ENCODE peak calls at places on chromosomes 12 and 14, in ten cellular contexts. F is WERI-Rb-1, K is H9, B is upper lobe of left lung, Q is A549, X is aorta, N is neuronal stem cell, J is ovary, D is foreskin keratinocyte, P is transverse colon. E is an unnamed sample.

GRCh38 chr12:87270894-87271293 is 758.3 kb downstream of the C12orf50 start:
- DNase-seq in K (no peak), P (no peak), N (peak; percentile 29), D (peak; percentile 21), X (no peak), B (no peak), J (no peak), F (no peak), Q (no peak), E (no peak)

GRCh38 chr12:95216704-95217376 is 427 bp downstream of the FGD6 start:
- DNase-seq in D (peak; percentile 53), B (no peak), P (no peak), K (no peak), X (no peak), N (no peak), Q (peak; percentile 35), J (no peak), F (no peak), E (no peak)

GRCh38 chr12:132489078-132489601 is 811 bp upstream of the FBRSL1 start:
- DNase-seq in P (peak; percentile 68), K (no peak), J (peak; percentile 68), N (peak; percentile 21), D (no peak), X (no peak), F (no peak), B (peak; percentile 58), Q (no peak), E (peak; percentile 80)

GRCh38 chr14:59464651-59465569 is at the start of gene GPR135:
- DNase-seq in N (peak; percentile 70), B (peak; percentile 67), K (peak; percentile 75), P (peak; percentile 72), D (peak; percentile 31), F (peak; percentile 77), X (peak; percentile 92), Q (no peak), J (peak; percentile 76), E (peak; percentile 67)

GRCh38 chr12:47990351-47991105 is 13.7 kb downstream of the COL2A1 start:
- DNase-seq in J (no peak), K (no peak), F (no peak), P (no peak), B (no peak), Q (no peak), X (peak; percentile 16), D (no peak), N (no peak), E (peak; percentile 70)

GRCh38 chr12:4120316-4120920 is 153.1 kb upstream of the CCND2 start:
- DNase-seq in K (no peak), P (no peak), N (no peak), B (no peak), Q (no peak), D (no peak), J (no peak), F (no peak), X (no peak), E (no peak)

GRCh38 chr14:90820958-90821357 is 4.7 kb upstream of the TTC7B start:
- DNase-seq in P (peak; percentile 27), B (no peak), N (no peak), D (peak; percentile 85), X (no peak), K (no peak), Q (no peak), J (no peak), F (no peak), E (peak; percentile 54)

GRCh38 chr12:7129647-7130536 is at the start of gene CLSTN3:
- DNase-seq in P (peak; percentile 76), B (peak; percentile 86), Q (no peak), K (peak; percentile 96), J (peak; percentile 93), D (peak; percentile 55), F (peak; percentile 91), N (peak; percentile 83), X (peak; percentile 96), E (peak; percentile 82)

GRCh38 chr14:55427439-55427838 is 13.0 kb downstream of the TBPL2 start:
- DNase-seq in D (peak; percentile 90), B (no peak), Q (no peak), X (no peak), N (no peak), P (no peak), J (no peak), K (no peak), F (no peak), E (no peak)

GRCh38 chr14:95322646-95323045 is 2.9 kb upstream of the CLMN start:
- DNase-seq in Q (no peak), D (peak; percentile 89), X (no peak), J (no peak), K (no peak), F (no peak), N (no peak), P (no peak), B (no peak), E (no peak)

GRCh38 chr12:1457901-1458300 is 136.5 kb downstream of the FBXL14 start:
- DNase-seq in D (peak; percentile 69), X (peak; percentile 89), Q (no peak), F (no peak), K (no peak), N (no peak), B (no peak), P (no peak), J (no peak), E (no peak)

DNA sequence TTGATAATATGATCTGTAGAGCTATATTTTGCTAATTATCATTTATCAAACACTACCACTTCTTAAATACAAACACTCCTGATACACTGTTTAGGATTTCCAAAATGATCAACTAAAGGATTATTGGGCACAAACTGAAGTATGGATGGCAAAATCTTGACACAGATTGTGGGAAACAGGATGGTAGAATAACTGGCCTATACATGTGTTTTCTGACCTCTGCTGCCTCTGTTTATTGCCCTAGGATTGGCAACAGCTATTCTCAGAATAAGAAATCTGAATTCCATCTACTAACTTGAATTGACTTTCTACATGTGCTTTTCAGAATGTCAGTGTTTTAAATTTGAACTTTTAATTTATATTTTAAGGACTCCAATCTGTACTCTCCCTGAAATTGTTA is 209.1 kb downstream of the MED13L start:
- DNase-seq in F (no peak), D (no peak), B (no peak), J (no peak), Q (no peak), N (no peak), P (no peak), X (no peak), K (no peak), E (no peak)
- H3K27ac ChIP-seq in F (no peak overlapping the region), D (no peak overlapping the region), B (no peak overlapping the region), J (no peak overlapping the region), Q (no peak overlapping the region), N (no peak overlapping the region), P (no peak overlapping the region), X (no peak overlapping the region), K (no peak overlapping the region), E (no peak overlapping the region)

DNA sequence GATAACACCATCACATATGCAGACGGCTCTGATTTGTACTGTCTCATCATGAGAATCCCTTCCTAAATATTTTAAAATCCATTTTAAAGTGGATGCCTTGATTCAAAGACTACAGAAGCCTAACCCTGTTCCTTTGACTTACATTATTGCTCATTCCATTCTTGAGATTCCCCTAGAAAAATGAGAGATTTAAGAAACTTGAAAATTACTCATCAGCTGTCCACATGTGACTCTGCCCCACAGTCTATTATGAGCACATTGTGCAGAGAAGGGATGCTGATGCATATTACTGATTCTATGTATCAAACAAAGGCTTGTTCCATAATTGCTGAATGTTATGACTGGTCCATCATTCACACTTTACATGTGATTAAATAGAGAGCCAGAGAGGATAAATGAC is 344.1 kb downstream of the NPAS3 start:
- DNase-seq in N (no peak), X (no peak), P (no peak), D (peak; percentile 11), B (no peak), K (no peak), F (no peak), J (no peak), Q (no peak), E (no peak)
- H3K27ac ChIP-seq in N (no peak overlapping the region), X (no peak overlapping the region), P (no peak overlapping the region), D (no peak overlapping the region), B (no peak overlapping the region), K (no peak overlapping the region), F (no peak overlapping the region), J (no peak overlapping the region), Q (no peak overlapping the region), E (no peak overlapping the region)

DNA sequence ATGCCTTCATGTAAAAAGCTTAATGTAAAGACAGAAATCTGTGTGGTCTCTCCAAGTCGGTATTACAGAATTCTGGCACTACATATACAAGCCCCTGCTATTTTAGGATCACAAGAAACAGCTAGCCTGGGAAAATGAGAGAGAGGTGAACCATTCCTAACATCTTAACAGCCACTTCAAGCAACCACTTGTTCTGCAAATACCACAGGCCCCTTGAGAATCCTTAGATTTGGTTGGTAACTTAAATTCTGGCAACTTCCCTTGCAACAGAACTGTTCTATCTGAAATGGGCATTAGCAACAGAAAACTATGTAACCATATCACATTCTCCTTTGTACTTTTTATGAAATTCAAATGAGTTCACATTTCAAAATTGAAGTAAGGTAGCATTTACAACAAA is 68.5 kb downstream of the SPPL3 start:
- DNase-seq in B (no peak), F (no peak), K (no peak), J (no peak), N (no peak), X (no peak), D (peak; percentile 53), P (no peak), Q (no peak), E (no peak)
- H3K27ac ChIP-seq in B (peak overlapping the region; percentile 24), F (no peak overlapping the region), K (no peak overlapping the region), J (no peak overlapping the region), N (no peak overlapping the region), X (no peak overlapping the region), D (peak overlapping the region; percentile 18), P (peak overlapping the region; percentile 3), Q (no peak overlapping the region), E (no peak overlapping the region)

DNA sequence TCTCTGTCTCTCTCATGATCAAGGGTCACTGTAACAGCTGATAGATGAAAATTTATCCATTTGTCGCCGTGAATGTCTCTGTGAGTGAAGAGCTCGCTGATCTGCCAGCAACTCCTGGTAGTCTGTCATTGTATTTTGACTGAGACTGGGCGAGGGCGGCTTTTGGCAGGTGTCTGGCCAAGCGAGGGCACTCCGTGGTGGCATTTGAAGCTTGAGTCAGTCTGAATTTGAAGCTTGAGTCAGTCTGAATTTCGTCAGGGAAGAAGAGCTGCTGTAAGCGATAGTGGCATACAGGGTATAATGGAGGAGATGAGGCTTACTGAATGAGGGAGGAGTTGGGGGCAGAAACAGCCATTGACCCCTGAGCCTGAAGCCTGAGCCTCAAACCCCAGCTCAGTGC is 56.8 kb upstream of the FAM181A start:
- DNase-seq in Q (no peak), D (no peak), P (no peak), K (no peak), X (no peak), B (no peak), J (no peak), F (no peak), N (no peak), E (no peak)
- H3K27ac ChIP-seq in Q (no peak overlapping the region), D (no peak overlapping the region), P (no peak overlapping the region), K (no peak overlapping the region), X (no peak overlapping the region), B (no peak overlapping the region), J (no peak overlapping the region), F (no peak overlapping the region), N (no peak overlapping the region), E (no peak overlapping the region)

E was measured in CD4-positive, alpha-beta memory T cell.